ENCODE peak calls at places on chromosomes 7 and 10, in six cellular contexts. C, R, H, X, U and F are unnamed samples.
A peak's percentile ranks its signal among the peaks of the same experiment; 100 is the strongest.

GRCh38 chr10:14534152-14534551 is 203.4 kb upstream of the FRMD4A start:
- DNase-seq in R (no peak), H (no peak), X (no peak), C (no peak), U (no peak), F (no peak)

GRCh38 chr7:143280160-143280559 is 4.6 kb upstream of the TMEM139 start:
- DNase-seq in U (no peak), C (no peak), R (no peak), H (no peak), X (no peak), F (no peak)

GRCh38 chr10:9140373-9140772 is 1085.9 kb downstream of the GATA3 start:
- DNase-seq in R (no peak), C (no peak), X (no peak), U (no peak), H (no peak), F (no peak)

GRCh38 chr10:75709245-75709644 is 277.8 kb downstream of the LRMDA start:
- DNase-seq in X (no peak), H (no peak), C (no peak), R (no peak), U (no peak), F (no peak)

GRCh38 chr10:18303851-18304800 is 163.9 kb downstream of the CACNB2 start:
- DNase-seq in U (no peak), H (no peak), C (no peak), R (no peak), X (no peak), F (no peak)

GRCh38 chr10:29617880-29618340 is 16.9 kb downstream of the SVIL start:
- DNase-seq in X (no peak), U (no peak), C (no peak), R (no peak), H (peak; percentile 68), F (no peak)

GRCh38 chr7:70178787-70179186 is 580.5 kb downstream of the AUTS2 start:
- DNase-seq in C (no peak), H (no peak), X (no peak), U (no peak), R (no peak), F (no peak)

GRCh38 chr10:53997953-53998352 is 803.1 kb downstream of the PCDH15 start:
- DNase-seq in C (peak; percentile 9), H (no peak), U (peak; percentile 23), R (no peak), X (no peak), F (no peak)

GRCh38 chr10:49382226-49382625 is 13.7 kb downstream of the DRGX start:
- DNase-seq in U (no peak), R (no peak), X (no peak), C (no peak), H (no peak), F (no peak)

GRCh38 chr7:157795199-157795598 is 458.4 kb downstream of the DNAJB6 start:
- DNase-seq in X (no peak), C (no peak), H (no peak), R (no peak), U (no peak), F (no peak)

GRCh38 chr10:43013065-43013464 is 63.8 kb upstream of the RET start:
- DNase-seq in H (no peak), U (no peak), X (no peak), C (no peak), R (no peak), F (no peak)

GRCh38 chr7:79982151-79982770 is 152.4 kb upstream of the GNAI1 start:
- DNase-seq in X (no peak), U (no peak), H (no peak), R (peak; percentile 73), C (no peak), F (no peak)

GRCh38 chr7:65475734-65476319 is 102.2 kb downstream of the ZNF92 start:
- DNase-seq in X (no peak), R (no peak), H (no peak), C (no peak), U (no peak), F (no peak)

GRCh38 chr7:42677751-42678231 is 234.1 kb downstream of the C7orf25 start:
- DNase-seq in U (no peak), C (no peak), X (no peak), H (no peak), R (peak; percentile 77), F (no peak)

GRCh38 chr10:74745449-74745848 is 81.0 kb upstream of the KAT6B start:
- DNase-seq in X (no peak), C (no peak), U (no peak), H (no peak), R (no peak), F (no peak)

GRCh38 chr7:1059200-1060091 is 15.1 kb downstream of the GPR146 start:
- DNase-seq in H (peak; percentile 73), R (peak; percentile 26), U (peak; percentile 36), C (peak; percentile 88), X (no peak), F (no peak)